ENCODE peak calls at places on chromosomes 3 and 15, in nine cellular contexts. X is EH, I is endothelial cell, S is non-pigmented ciliary epithelial cell, Y is HFFc6, Q is NCI-H1092 treated with DMSO at 0.1 percent for 48 hours, U is HS-5, M is HuH-7.5, H is T1000. J is an unnamed sample.

GRCh38 chr3:106206165-106206564 is 337.4 kb upstream of the CBLB start:
- DNase-seq in X (peak), I (peak), S (no peak), Y (no peak), Q (peak), U (no peak), M (no peak), H (no peak), J (peak)

GRCh38 chr15:101444015-101444414 is 45.5 kb downstream of the PCSK6 start:
- DNase-seq in X (no peak), I (no peak), S (no peak), Y (no peak), Q (no peak), U (no peak), M (no peak), H (no peak), J (no peak)

GRCh38 chr3:116057403-116058006 is 387.8 kb downstream of the LSAMP start:
- DNase-seq in X (no peak), I (no peak), S (no peak), Y (no peak), Q (no peak), U (no peak), M (no peak), H (no peak), J (no peak)

GRCh38 chr3:185200639-185201038 is 47.8 kb upstream of the C3orf70 start:
- DNase-seq in X (peak), I (no peak), S (peak), Y (peak), Q (no peak), U (peak), M (no peak), H (no peak), J (no peak)

GRCh38 chr3:193940526-193940925 is 195.4 kb upstream of the HES1 start:
- DNase-seq in X (no peak), I (no peak), S (no peak), Y (no peak), Q (no peak), U (no peak), M (no peak), H (no peak), J (no peak)

GRCh38 chr15:90576711-90577389 is 47.1 kb downstream of the CRTC3 start:
- DNase-seq in X (no peak), I (no peak), S (no peak), Y (no peak), Q (no peak), U (no peak), M (no peak), H (no peak), J (no peak)

GRCh38 chr3:44918087-44918486 is 43.7 kb downstream of the TGM4 start:
- DNase-seq in X (no peak), I (no peak), S (no peak), Y (no peak), Q (no peak), U (no peak), M (no peak), H (no peak), J (no peak)

GRCh38 chr15:99613887-99614642 is 48.3 kb downstream of the MEF2A start:
- DNase-seq in X (peak), I (no peak), S (no peak), Y (peak), Q (no peak), U (no peak), M (peak), H (no peak), J (no peak)

GRCh38 chr3:189937302-189938255 is 183.1 kb downstream of the P3H2 start:
- DNase-seq in X (peak), I (no peak), S (peak), Y (peak), Q (no peak), U (peak), M (no peak), H (peak), J (no peak)

GRCh38 chr3:27978440-27978839 is 256.3 kb upstream of the EOMES start:
- DNase-seq in X (no peak), I (no peak), S (no peak), Y (no peak), Q (no peak), U (no peak), M (no peak), H (no peak), J (no peak)

GRCh38 chr3:73188707-73189106 is 127.2 kb downstream of the EBLN2 start:
- DNase-seq in X (peak), I (no peak), S (no peak), Y (no peak), Q (peak), U (no peak), M (no peak), H (no peak), J (no peak)

J was measured in NCI-H2029 treated with DMSO at 0.1 percent for 48 hours.